ENCODE peak calls at places on chromosomes 5 and 9, in five cellular contexts. C is WERI-Rb-1, O is transverse colon, D is IMR-90, T is GM12865. I is an unnamed sample.

GRCh38 chr9:83574482-83574881 is 36.3 kb upstream of the FRMD3 start:
- DNase-seq in C (no peak), O (no peak), D (no peak), T (no peak), I (no peak)

GRCh38 chr5:83721878-83722779 is 1.5 kb upstream of the HAPLN1 start:
- DNase-seq in C (peak), O (peak), D (peak), T (peak), I (peak)

GRCh38 chr5:161442471-161442870 is 104.1 kb downstream of the GABRB2 start:
- DNase-seq in C (no peak), O (no peak), D (no peak), T (no peak), I (no peak)

GRCh38 chr9:92295827-92296258 is 2.3 kb upstream of the IARS1 start:
- DNase-seq in C (peak), O (no peak), D (no peak), T (peak), I (no peak)

GRCh38 chr5:69492391-69493234 is at the start of gene OCLN:
- DNase-seq in C (peak), O (peak), D (no peak), T (peak), I (peak)

GRCh38 chr5:19314840-19315239 is 673.2 kb downstream of the CDH18 start:
- DNase-seq in C (no peak), O (no peak), D (no peak), T (no peak), I (no peak)

GRCh38 chr9:129900263-129901041 is 65.2 kb downstream of the USP20 start:
- DNase-seq in C (no peak), O (no peak), D (no peak), T (peak), I (no peak)

GRCh38 chr9:136687721-136688223 is 515 bp upstream of the AGPAT2 start:
- DNase-seq in C (no peak), O (peak), D (no peak), T (peak), I (no peak)

GRCh38 chr9:114852050-114852594 is 46.3 kb upstream of the TNFSF15 start:
- DNase-seq in C (no peak), O (no peak), D (peak), T (no peak), I (no peak)

GRCh38 chr5:1541662-1542008 is 17.9 kb upstream of the LPCAT1 start:
- DNase-seq in C (no peak), O (no peak), D (no peak), T (no peak), I (no peak)

GRCh38 chr5:135106610-135107009 is 72.6 kb upstream of the PITX1 start:
- DNase-seq in C (no peak), O (no peak), D (peak), T (no peak), I (no peak)

GRCh38 chr9:135797507-135798302 is 95.7 kb downstream of the KCNT1 start:
- DNase-seq in C (peak), O (no peak), D (peak), T (peak), I (peak)

GRCh38 chr9:126146254-126147145 is 180.1 kb upstream of the MVB12B start:
- DNase-seq in C (peak), O (peak), D (no peak), T (peak), I (no peak)

GRCh38 chr9:132268725-132269352 is 85.9 kb downstream of the SETX start:
- DNase-seq in C (peak), O (peak), D (peak), T (peak), I (peak)

GRCh38 chr5:32869216-32869615 is 158.1 kb downstream of the NPR3 start:
- DNase-seq in C (no peak), O (no peak), D (peak), T (no peak), I (no peak)

GRCh38 chr5:158013939-158014338 is 155.0 kb upstream of the CLINT1 start:
- DNase-seq in C (peak), O (peak), D (peak), T (peak), I (peak)

GRCh38 chr9:86389648-86390047 is 35.4 kb upstream of the TUT7 start:
- DNase-seq in C (no peak), O (no peak), D (no peak), T (no peak), I (no peak)

GRCh38 chr5:102048940-102049339 is 247.1 kb downstream of the SLCO4C1 start:
- DNase-seq in C (peak), O (no peak), D (no peak), T (no peak), I (no peak)

GRCh38 chr5:178477224-178478201 is 112.7 kb downstream of the COL23A1 start:
- DNase-seq in C (no peak), O (no peak), D (no peak), T (no peak), I (no peak)

GRCh38 chr9:31321256-31321655 is 1063.2 kb upstream of the ACO1 start:
- DNase-seq in C (no peak), O (no peak), D (no peak), T (no peak), I (no peak)

GRCh38 chr9:35935755-35936509 is 22.0 kb downstream of the OR2S2 start:
- DNase-seq in C (no peak), O (no peak), D (peak), T (no peak), I (no peak)

GRCh38 chr9:37029776-37030590 is 4.1 kb downstream of the PAX5 start:
- DNase-seq in C (no peak), O (no peak), D (no peak), T (no peak), I (peak)

GRCh38 chr9:89886281-89886700 is 281.5 kb downstream of the GADD45G start:
- DNase-seq in C (no peak), O (no peak), D (no peak), T (no peak), I (no peak)

GRCh38 chr9:72478993-72479392 is 42.4 kb upstream of the TMC1 start:
- DNase-seq in C (no peak), O (no peak), D (peak), T (no peak), I (no peak)

GRCh38 chr5:61328791-61329617 is 3.1 kb upstream of the ZSWIM6 start:
- DNase-seq in C (no peak), O (no peak), D (no peak), T (no peak), I (no peak)

GRCh38 chr9:86639899-86640379 is 285.7 kb upstream of the TUT7 start:
- DNase-seq in C (no peak), O (peak), D (no peak), T (no peak), I (peak)

GRCh38 chr9:106051573-106051972 is 357.2 kb downstream of the TMEM38B start:
- DNase-seq in C (no peak), O (no peak), D (no peak), T (no peak), I (no peak)
- TF ChIP-seq CTCF in C (no peak), O (no peak), D (no peak), T (no peak), I (no peak)

DNA sequence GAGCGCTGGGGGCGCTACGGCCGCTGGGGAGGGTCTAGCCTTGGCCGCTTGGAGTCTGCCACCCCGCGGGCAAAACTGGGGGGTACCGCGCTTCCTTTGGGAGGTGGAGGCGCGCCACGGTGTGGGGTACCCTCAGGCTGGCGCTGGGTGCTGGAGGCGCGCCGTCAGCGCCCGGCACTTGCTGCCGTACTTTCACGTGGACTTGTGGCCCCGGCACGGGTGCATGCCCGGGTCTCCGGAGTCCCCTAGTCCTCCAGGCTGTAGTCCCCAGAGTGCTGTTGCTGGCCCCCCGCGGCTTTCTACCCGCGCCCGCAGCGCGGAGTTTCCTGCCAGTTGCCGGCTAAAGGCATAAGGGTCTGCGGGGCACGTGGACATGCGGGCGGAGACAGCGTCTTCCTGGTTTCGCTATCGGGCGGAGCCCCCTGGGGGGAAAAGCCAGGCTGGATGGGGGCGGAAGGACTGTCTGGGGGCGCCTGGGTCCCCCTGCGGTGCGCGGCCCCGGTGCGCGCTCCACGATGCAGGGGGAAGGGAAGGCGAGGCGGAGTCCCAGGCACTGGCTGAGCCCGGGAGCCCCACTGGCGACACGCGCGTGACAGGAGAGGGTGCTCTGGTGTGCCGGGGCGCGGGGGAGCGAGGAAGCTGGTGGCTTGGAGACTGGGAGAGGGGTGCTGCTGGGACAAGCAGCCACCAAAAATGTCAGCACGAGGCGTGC is 666 bp downstream of the PPARGC1B start:
- DNase-seq in C (peak), O (peak), D (no peak), T (peak), I (peak)
- TF ChIP-seq CTCF in C (peak), O (no peak), D (no peak), T (no peak), I (no peak)

DNA sequence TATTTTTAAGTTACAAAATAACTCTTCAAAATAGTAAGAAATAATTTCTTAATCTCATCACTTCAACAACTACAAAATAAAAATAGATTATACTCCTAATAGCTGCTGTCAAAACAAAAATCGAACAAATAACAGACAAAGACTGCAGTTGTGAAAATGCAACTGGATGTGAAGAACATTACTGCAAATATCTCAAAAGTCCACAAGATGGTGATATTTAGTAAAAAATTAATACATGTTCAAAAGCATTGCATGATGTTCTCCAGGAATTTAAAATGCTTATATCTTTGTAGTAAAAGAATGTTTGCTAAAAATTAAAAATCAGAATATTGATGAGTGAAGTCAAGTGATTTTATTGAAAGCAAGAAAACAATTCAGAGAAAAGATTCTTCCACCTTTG is 66.2 kb downstream of the MPDZ start:
- DNase-seq in C (no peak), O (no peak), D (peak), T (no peak), I (no peak)
- TF ChIP-seq CTCF in C (no peak), O (no peak), D (peak), T (no peak), I (no peak)

DNA sequence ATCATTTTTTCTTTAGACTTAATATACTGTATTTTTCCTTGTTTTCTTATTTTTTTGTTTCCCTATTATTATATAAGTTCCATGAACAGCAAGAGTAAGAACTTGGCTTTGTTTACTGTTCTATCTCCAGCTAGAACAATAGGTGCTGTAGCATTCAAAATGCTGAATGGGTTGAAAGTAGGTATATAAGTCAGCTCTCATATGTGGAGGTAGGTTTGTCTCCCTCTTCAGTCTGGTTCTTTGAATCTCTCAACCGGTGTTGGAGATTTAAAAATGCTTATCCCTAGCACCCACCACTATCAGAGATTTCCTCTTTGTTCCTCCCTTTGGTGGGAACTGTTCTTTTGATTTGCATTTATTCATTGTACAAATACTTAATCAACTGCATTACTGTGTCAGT is 87.5 kb upstream of the FSD1L start:
- DNase-seq in C (no peak), O (no peak), D (no peak), T (no peak), I (no peak)
- TF ChIP-seq CTCF in C (peak), O (no peak), D (no peak), T (no peak), I (no peak)

GRCh38 chr5:175847061-175847460 is 24.3 kb upstream of the CPLX2 start:
- DNase-seq in C (no peak), O (no peak), D (no peak), T (no peak), I (no peak)

GRCh38 chr5:175848676-175849075 is 22.7 kb upstream of the CPLX2 start:
- DNase-seq in C (no peak), O (no peak), D (no peak), T (no peak), I (no peak)

GRCh38 chr5:175846332-175846731 is 25.0 kb upstream of the CPLX2 start:
- DNase-seq in C (no peak), O (no peak), D (no peak), T (no peak), I (no peak)

GRCh38 chr5:175849153-175849552 is 22.2 kb upstream of the CPLX2 start:
- DNase-seq in C (no peak), O (no peak), D (no peak), T (no peak), I (no peak)

GRCh38 chr5:175847503-175847902 is 23.9 kb upstream of the CPLX2 start:
- DNase-seq in C (peak), O (no peak), D (peak), T (peak), I (peak)
- TF ChIP-seq CTCF in C (peak), O (no peak), D (peak), T (no peak), I (peak)

DNA sequence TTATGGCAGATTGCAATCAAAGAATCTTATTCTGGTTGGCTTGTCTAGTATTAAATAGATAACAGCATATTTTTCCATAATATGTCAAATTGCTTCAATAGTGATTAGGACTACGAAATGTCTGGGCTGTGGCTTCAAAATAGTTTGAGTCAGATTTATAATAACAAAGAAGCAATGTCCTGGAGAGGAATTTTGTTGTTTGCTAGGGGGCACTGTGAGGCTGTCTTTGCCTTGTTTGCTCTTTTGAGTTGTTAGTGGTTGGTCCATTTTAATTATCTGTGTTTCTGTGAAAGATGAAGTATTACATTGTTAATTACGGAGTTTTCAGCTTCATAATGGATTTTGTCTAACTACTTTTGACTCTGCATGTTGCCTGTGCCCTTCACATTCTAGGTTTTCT is 713.6 kb downstream of the TLE4 start:
- DNase-seq in C (peak), O (no peak), D (peak), T (no peak), I (no peak)
- TF ChIP-seq CTCF in C (peak), O (no peak), D (peak), T (no peak), I (no peak)

I was measured in glutamatergic neuron.